ENCODE peak calls at places on chromosomes 7 and 10, in seven cellular contexts. One of them, this sample, is unnamed.

GRCh38 chr7:35831208-35831607 is 30.4 kb downstream of the SEPTIN7 start:
- DNase-seq in activated T-cell treated with anti-CD3 and anti-CD28 coated beads for 1 hour: no peak
- DNase-seq in NCI-H69: no peak
- DNase-seq in stimulated activated CD4-positive, alpha-beta T cell treated with anti-CD3 and anti-CD28 coated beads, Interleukin-4, amount 100 ng/mL, for 48 hours: no peak
- DNase-seq in RPMI7951: no peak
- DNase-seq in HEK293T: no peak
- DNase-seq in stimulated activated CD8-positive, alpha-beta memory T cell treated with anti-CD3 and anti-CD28 coated beads, Interleukin-4, amount 100 ng/mL, for 4 hours: no peak
- DNase-seq in this sample: no peak

GRCh38 chr10:4450981-4451501 is 375.0 kb upstream of the AKR1E2 start:
- DNase-seq in activated T-cell treated with anti-CD3 and anti-CD28 coated beads for 1 hour: no peak
- DNase-seq in NCI-H69: no peak
- DNase-seq in stimulated activated CD4-positive, alpha-beta T cell treated with anti-CD3 and anti-CD28 coated beads, Interleukin-4, amount 100 ng/mL, for 48 hours: no peak
- DNase-seq in RPMI7951: peak
- DNase-seq in HEK293T: no peak
- DNase-seq in stimulated activated CD8-positive, alpha-beta memory T cell treated with anti-CD3 and anti-CD28 coated beads, Interleukin-4, amount 100 ng/mL, for 4 hours: no peak
- DNase-seq in this sample: no peak

GRCh38 chr7:103538964-103539709 is 93.1 kb upstream of the SLC26A5 start:
- DNase-seq in activated T-cell treated with anti-CD3 and anti-CD28 coated beads for 1 hour: no peak
- DNase-seq in NCI-H69: no peak
- DNase-seq in stimulated activated CD4-positive, alpha-beta T cell treated with anti-CD3 and anti-CD28 coated beads, Interleukin-4, amount 100 ng/mL, for 48 hours: no peak
- DNase-seq in RPMI7951: no peak
- DNase-seq in HEK293T: no peak
- DNase-seq in stimulated activated CD8-positive, alpha-beta memory T cell treated with anti-CD3 and anti-CD28 coated beads, Interleukin-4, amount 100 ng/mL, for 4 hours: no peak
- DNase-seq in this sample: no peak

GRCh38 chr10:58457761-58458616 is 54.7 kb upstream of the BICC1 start:
- DNase-seq in activated T-cell treated with anti-CD3 and anti-CD28 coated beads for 1 hour: no peak
- DNase-seq in NCI-H69: peak
- DNase-seq in stimulated activated CD4-positive, alpha-beta T cell treated with anti-CD3 and anti-CD28 coated beads, Interleukin-4, amount 100 ng/mL, for 48 hours: no peak
- DNase-seq in RPMI7951: peak
- DNase-seq in HEK293T: no peak
- DNase-seq in stimulated activated CD8-positive, alpha-beta memory T cell treated with anti-CD3 and anti-CD28 coated beads, Interleukin-4, amount 100 ng/mL, for 4 hours: no peak
- DNase-seq in this sample: peak

GRCh38 chr7:97748482-97748881 is 16.6 kb downstream of the TAC1 start:
- DNase-seq in activated T-cell treated with anti-CD3 and anti-CD28 coated beads for 1 hour: no peak
- DNase-seq in NCI-H69: no peak
- DNase-seq in stimulated activated CD4-positive, alpha-beta T cell treated with anti-CD3 and anti-CD28 coated beads, Interleukin-4, amount 100 ng/mL, for 48 hours: no peak
- DNase-seq in RPMI7951: no peak
- DNase-seq in HEK293T: no peak
- DNase-seq in stimulated activated CD8-positive, alpha-beta memory T cell treated with anti-CD3 and anti-CD28 coated beads, Interleukin-4, amount 100 ng/mL, for 4 hours: no peak
- DNase-seq in this sample: no peak

GRCh38 chr7:118330373-118330772 is 105.9 kb downstream of the ANKRD7 start:
- DNase-seq in activated T-cell treated with anti-CD3 and anti-CD28 coated beads for 1 hour: no peak
- DNase-seq in NCI-H69: peak
- DNase-seq in stimulated activated CD4-positive, alpha-beta T cell treated with anti-CD3 and anti-CD28 coated beads, Interleukin-4, amount 100 ng/mL, for 48 hours: no peak
- DNase-seq in RPMI7951: no peak
- DNase-seq in HEK293T: no peak
- DNase-seq in stimulated activated CD8-positive, alpha-beta memory T cell treated with anti-CD3 and anti-CD28 coated beads, Interleukin-4, amount 100 ng/mL, for 4 hours: no peak
- DNase-seq in this sample: no peak

GRCh38 chr10:97029271-97029670 is 156.5 kb downstream of the SLIT1 start:
- DNase-seq in activated T-cell treated with anti-CD3 and anti-CD28 coated beads for 1 hour: no peak
- DNase-seq in NCI-H69: no peak
- DNase-seq in stimulated activated CD4-positive, alpha-beta T cell treated with anti-CD3 and anti-CD28 coated beads, Interleukin-4, amount 100 ng/mL, for 48 hours: no peak
- DNase-seq in RPMI7951: no peak
- DNase-seq in HEK293T: no peak
- DNase-seq in stimulated activated CD8-positive, alpha-beta memory T cell treated with anti-CD3 and anti-CD28 coated beads, Interleukin-4, amount 100 ng/mL, for 4 hours: no peak
- DNase-seq in this sample: no peak

GRCh38 chr10:27446091-27446918 is 57.8 kb upstream of the RAB18 start:
- DNase-seq in activated T-cell treated with anti-CD3 and anti-CD28 coated beads for 1 hour: no peak
- DNase-seq in NCI-H69: peak
- DNase-seq in stimulated activated CD4-positive, alpha-beta T cell treated with anti-CD3 and anti-CD28 coated beads, Interleukin-4, amount 100 ng/mL, for 48 hours: no peak
- DNase-seq in RPMI7951: peak
- DNase-seq in HEK293T: peak
- DNase-seq in stimulated activated CD8-positive, alpha-beta memory T cell treated with anti-CD3 and anti-CD28 coated beads, Interleukin-4, amount 100 ng/mL, for 4 hours: no peak
- DNase-seq in this sample: peak

GRCh38 chr10:131158695-131159094 is 152.8 kb downstream of the TCERG1L start:
- DNase-seq in activated T-cell treated with anti-CD3 and anti-CD28 coated beads for 1 hour: no peak
- DNase-seq in NCI-H69: no peak
- DNase-seq in stimulated activated CD4-positive, alpha-beta T cell treated with anti-CD3 and anti-CD28 coated beads, Interleukin-4, amount 100 ng/mL, for 48 hours: no peak
- DNase-seq in RPMI7951: no peak
- DNase-seq in HEK293T: no peak
- DNase-seq in stimulated activated CD8-positive, alpha-beta memory T cell treated with anti-CD3 and anti-CD28 coated beads, Interleukin-4, amount 100 ng/mL, for 4 hours: no peak
- DNase-seq in this sample: no peak

GRCh38 chr7:149422914-149423285 is 38.0 kb downstream of the ZNF777 start:
- DNase-seq in activated T-cell treated with anti-CD3 and anti-CD28 coated beads for 1 hour: peak
- DNase-seq in NCI-H69: peak
- DNase-seq in stimulated activated CD4-positive, alpha-beta T cell treated with anti-CD3 and anti-CD28 coated beads, Interleukin-4, amount 100 ng/mL, for 48 hours: no peak
- DNase-seq in RPMI7951: no peak
- DNase-seq in HEK293T: no peak
- DNase-seq in stimulated activated CD8-positive, alpha-beta memory T cell treated with anti-CD3 and anti-CD28 coated beads, Interleukin-4, amount 100 ng/mL, for 4 hours: no peak
- DNase-seq in this sample: no peak

GRCh38 chr10:78299861-78300453 is 266.3 kb downstream of the RPS24 start:
- DNase-seq in activated T-cell treated with anti-CD3 and anti-CD28 coated beads for 1 hour: no peak
- DNase-seq in NCI-H69: no peak
- DNase-seq in stimulated activated CD4-positive, alpha-beta T cell treated with anti-CD3 and anti-CD28 coated beads, Interleukin-4, amount 100 ng/mL, for 48 hours: no peak
- DNase-seq in RPMI7951: no peak
- DNase-seq in HEK293T: no peak
- DNase-seq in stimulated activated CD8-positive, alpha-beta memory T cell treated with anti-CD3 and anti-CD28 coated beads, Interleukin-4, amount 100 ng/mL, for 4 hours: no peak
- DNase-seq in this sample: no peak

GRCh38 chr7:585229-585711 is 65.6 kb upstream of the PDGFA start:
- DNase-seq in activated T-cell treated with anti-CD3 and anti-CD28 coated beads for 1 hour: no peak
- DNase-seq in NCI-H69: no peak
- DNase-seq in stimulated activated CD4-positive, alpha-beta T cell treated with anti-CD3 and anti-CD28 coated beads, Interleukin-4, amount 100 ng/mL, for 48 hours: peak
- DNase-seq in RPMI7951: no peak
- DNase-seq in HEK293T: no peak
- DNase-seq in stimulated activated CD8-positive, alpha-beta memory T cell treated with anti-CD3 and anti-CD28 coated beads, Interleukin-4, amount 100 ng/mL, for 4 hours: no peak
- DNase-seq in this sample: no peak

GRCh38 chr7:64872809-64873500 is 30.1 kb upstream of the ZNF273 start:
- DNase-seq in activated T-cell treated with anti-CD3 and anti-CD28 coated beads for 1 hour: no peak
- DNase-seq in NCI-H69: no peak
- DNase-seq in stimulated activated CD4-positive, alpha-beta T cell treated with anti-CD3 and anti-CD28 coated beads, Interleukin-4, amount 100 ng/mL, for 48 hours: no peak
- DNase-seq in RPMI7951: no peak
- DNase-seq in HEK293T: no peak
- DNase-seq in stimulated activated CD8-positive, alpha-beta memory T cell treated with anti-CD3 and anti-CD28 coated beads, Interleukin-4, amount 100 ng/mL, for 4 hours: no peak
- DNase-seq in this sample: no peak

GRCh38 chr10:3776796-3777571 is 8.0 kb downstream of the KLF6 start:
- DNase-seq in activated T-cell treated with anti-CD3 and anti-CD28 coated beads for 1 hour: peak
- DNase-seq in NCI-H69: peak
- DNase-seq in stimulated activated CD4-positive, alpha-beta T cell treated with anti-CD3 and anti-CD28 coated beads, Interleukin-4, amount 100 ng/mL, for 48 hours: no peak
- DNase-seq in RPMI7951: peak
- DNase-seq in HEK293T: no peak
- DNase-seq in stimulated activated CD8-positive, alpha-beta memory T cell treated with anti-CD3 and anti-CD28 coated beads, Interleukin-4, amount 100 ng/mL, for 4 hours: no peak
- DNase-seq in this sample: peak

GRCh38 chr7:52525772-52526341 is 509.6 kb upstream of the POM121L12 start:
- DNase-seq in activated T-cell treated with anti-CD3 and anti-CD28 coated beads for 1 hour: no peak
- DNase-seq in NCI-H69: no peak
- DNase-seq in stimulated activated CD4-positive, alpha-beta T cell treated with anti-CD3 and anti-CD28 coated beads, Interleukin-4, amount 100 ng/mL, for 48 hours: no peak
- DNase-seq in RPMI7951: no peak
- DNase-seq in HEK293T: no peak
- DNase-seq in stimulated activated CD8-positive, alpha-beta memory T cell treated with anti-CD3 and anti-CD28 coated beads, Interleukin-4, amount 100 ng/mL, for 4 hours: no peak
- DNase-seq in this sample: no peak

GRCh38 chr7:47915066-47915976 is 32.9 kb downstream of the PKD1L1 start:
- DNase-seq in activated T-cell treated with anti-CD3 and anti-CD28 coated beads for 1 hour: no peak
- DNase-seq in NCI-H69: no peak
- DNase-seq in stimulated activated CD4-positive, alpha-beta T cell treated with anti-CD3 and anti-CD28 coated beads, Interleukin-4, amount 100 ng/mL, for 48 hours: no peak
- DNase-seq in RPMI7951: peak
- DNase-seq in HEK293T: no peak
- DNase-seq in stimulated activated CD8-positive, alpha-beta memory T cell treated with anti-CD3 and anti-CD28 coated beads, Interleukin-4, amount 100 ng/mL, for 4 hours: no peak
- DNase-seq in this sample: no peak

GRCh38 chr10:61024801-61025201 is 80.8 kb upstream of the RHOBTB1 start:
- DNase-seq in activated T-cell treated with anti-CD3 and anti-CD28 coated beads for 1 hour: no peak
- DNase-seq in NCI-H69: peak
- DNase-seq in stimulated activated CD4-positive, alpha-beta T cell treated with anti-CD3 and anti-CD28 coated beads, Interleukin-4, amount 100 ng/mL, for 48 hours: no peak
- DNase-seq in RPMI7951: no peak
- DNase-seq in HEK293T: peak
- DNase-seq in stimulated activated CD8-positive, alpha-beta memory T cell treated with anti-CD3 and anti-CD28 coated beads, Interleukin-4, amount 100 ng/mL, for 4 hours: no peak
- DNase-seq in this sample: no peak

GRCh38 chr10:49594594-49594993 is 15.5 kb upstream of the SLC18A3 start:
- DNase-seq in activated T-cell treated with anti-CD3 and anti-CD28 coated beads for 1 hour: no peak
- DNase-seq in NCI-H69: peak
- DNase-seq in stimulated activated CD4-positive, alpha-beta T cell treated with anti-CD3 and anti-CD28 coated beads, Interleukin-4, amount 100 ng/mL, for 48 hours: no peak
- DNase-seq in RPMI7951: peak
- DNase-seq in HEK293T: peak
- DNase-seq in stimulated activated CD8-positive, alpha-beta memory T cell treated with anti-CD3 and anti-CD28 coated beads, Interleukin-4, amount 100 ng/mL, for 4 hours: no peak
- DNase-seq in this sample: peak

GRCh38 chr7:149716007-149716931 is 57.1 kb downstream of the ZNF467 start:
- DNase-seq in activated T-cell treated with anti-CD3 and anti-CD28 coated beads for 1 hour: no peak
- DNase-seq in NCI-H69: peak
- DNase-seq in stimulated activated CD4-positive, alpha-beta T cell treated with anti-CD3 and anti-CD28 coated beads, Interleukin-4, amount 100 ng/mL, for 48 hours: no peak
- DNase-seq in RPMI7951: no peak
- DNase-seq in HEK293T: no peak
- DNase-seq in stimulated activated CD8-positive, alpha-beta memory T cell treated with anti-CD3 and anti-CD28 coated beads, Interleukin-4, amount 100 ng/mL, for 4 hours: no peak
- DNase-seq in this sample: no peak

GRCh38 chr7:37081436-37081835 is 357.1 kb upstream of the AOAH start:
- DNase-seq in activated T-cell treated with anti-CD3 and anti-CD28 coated beads for 1 hour: no peak
- DNase-seq in NCI-H69: peak
- DNase-seq in stimulated activated CD4-positive, alpha-beta T cell treated with anti-CD3 and anti-CD28 coated beads, Interleukin-4, amount 100 ng/mL, for 48 hours: peak
- DNase-seq in RPMI7951: no peak
- DNase-seq in HEK293T: no peak
- DNase-seq in stimulated activated CD8-positive, alpha-beta memory T cell treated with anti-CD3 and anti-CD28 coated beads, Interleukin-4, amount 100 ng/mL, for 4 hours: no peak
- DNase-seq in this sample: no peak

GRCh38 chr7:83532229-83532628 is 116.7 kb downstream of the SEMA3E start:
- DNase-seq in activated T-cell treated with anti-CD3 and anti-CD28 coated beads for 1 hour: no peak
- DNase-seq in NCI-H69: no peak
- DNase-seq in stimulated activated CD4-positive, alpha-beta T cell treated with anti-CD3 and anti-CD28 coated beads, Interleukin-4, amount 100 ng/mL, for 48 hours: no peak
- DNase-seq in RPMI7951: no peak
- DNase-seq in HEK293T: no peak
- DNase-seq in stimulated activated CD8-positive, alpha-beta memory T cell treated with anti-CD3 and anti-CD28 coated beads, Interleukin-4, amount 100 ng/mL, for 4 hours: no peak
- DNase-seq in this sample: no peak

GRCh38 chr7:48180981-48181380 is 9.7 kb downstream of the ABCA13 start:
- DNase-seq in activated T-cell treated with anti-CD3 and anti-CD28 coated beads for 1 hour: no peak
- DNase-seq in NCI-H69: no peak
- DNase-seq in stimulated activated CD4-positive, alpha-beta T cell treated with anti-CD3 and anti-CD28 coated beads, Interleukin-4, amount 100 ng/mL, for 48 hours: no peak
- DNase-seq in RPMI7951: peak
- DNase-seq in HEK293T: no peak
- DNase-seq in stimulated activated CD8-positive, alpha-beta memory T cell treated with anti-CD3 and anti-CD28 coated beads, Interleukin-4, amount 100 ng/mL, for 4 hours: no peak
- DNase-seq in this sample: no peak

GRCh38 chr7:101315336-101315735 is 6.3 kb downstream of the IFT22 start:
- DNase-seq in activated T-cell treated with anti-CD3 and anti-CD28 coated beads for 1 hour: peak
- DNase-seq in NCI-H69: peak
- DNase-seq in stimulated activated CD4-positive, alpha-beta T cell treated with anti-CD3 and anti-CD28 coated beads, Interleukin-4, amount 100 ng/mL, for 48 hours: peak
- DNase-seq in RPMI7951: peak
- DNase-seq in HEK293T: no peak
- DNase-seq in stimulated activated CD8-positive, alpha-beta memory T cell treated with anti-CD3 and anti-CD28 coated beads, Interleukin-4, amount 100 ng/mL, for 4 hours: no peak
- DNase-seq in this sample: peak

GRCh38 chr10:88200637-88201036 is 337.2 kb downstream of the PTEN start:
- DNase-seq in activated T-cell treated with anti-CD3 and anti-CD28 coated beads for 1 hour: no peak
- DNase-seq in NCI-H69: no peak
- DNase-seq in stimulated activated CD4-positive, alpha-beta T cell treated with anti-CD3 and anti-CD28 coated beads, Interleukin-4, amount 100 ng/mL, for 48 hours: no peak
- DNase-seq in RPMI7951: peak
- DNase-seq in HEK293T: no peak
- DNase-seq in stimulated activated CD8-positive, alpha-beta memory T cell treated with anti-CD3 and anti-CD28 coated beads, Interleukin-4, amount 100 ng/mL, for 4 hours: no peak
- DNase-seq in this sample: no peak

GRCh38 chr7:140275069-140275961 is 98.5 kb upstream of the KDM7A start:
- DNase-seq in activated T-cell treated with anti-CD3 and anti-CD28 coated beads for 1 hour: no peak
- DNase-seq in NCI-H69: no peak
- DNase-seq in stimulated activated CD4-positive, alpha-beta T cell treated with anti-CD3 and anti-CD28 coated beads, Interleukin-4, amount 100 ng/mL, for 48 hours: no peak
- DNase-seq in RPMI7951: no peak
- DNase-seq in HEK293T: no peak
- DNase-seq in stimulated activated CD8-positive, alpha-beta memory T cell treated with anti-CD3 and anti-CD28 coated beads, Interleukin-4, amount 100 ng/mL, for 4 hours: no peak
- DNase-seq in this sample: no peak

GRCh38 chr7:101863598-101863997 is 46.2 kb downstream of the CUX1 start:
- DNase-seq in activated T-cell treated with anti-CD3 and anti-CD28 coated beads for 1 hour: no peak
- DNase-seq in NCI-H69: no peak
- DNase-seq in stimulated activated CD4-positive, alpha-beta T cell treated with anti-CD3 and anti-CD28 coated beads, Interleukin-4, amount 100 ng/mL, for 48 hours: no peak
- DNase-seq in RPMI7951: no peak
- DNase-seq in HEK293T: no peak
- DNase-seq in stimulated activated CD8-positive, alpha-beta memory T cell treated with anti-CD3 and anti-CD28 coated beads, Interleukin-4, amount 100 ng/mL, for 4 hours: no peak
- DNase-seq in this sample: no peak

GRCh38 chr10:29713450-29713849 is 78.7 kb upstream of the SVIL start:
- DNase-seq in activated T-cell treated with anti-CD3 and anti-CD28 coated beads for 1 hour: no peak
- DNase-seq in NCI-H69: no peak
- DNase-seq in stimulated activated CD4-positive, alpha-beta T cell treated with anti-CD3 and anti-CD28 coated beads, Interleukin-4, amount 100 ng/mL, for 48 hours: no peak
- DNase-seq in RPMI7951: no peak
- DNase-seq in HEK293T: no peak
- DNase-seq in stimulated activated CD8-positive, alpha-beta memory T cell treated with anti-CD3 and anti-CD28 coated beads, Interleukin-4, amount 100 ng/mL, for 4 hours: no peak
- DNase-seq in this sample: no peak

This sample was measured in H4.